ENCODE peak calls at places on chromosomes 4 and X, in four cellular contexts. E is astrocyte of the cerebellum, B is B cell, M is brain microvascular endothelial cell. A is an unnamed sample.

GRCh38 chrX:39642071-39642470 is 455.7 kb downstream of the BCOR start:
- DNase-seq in B (no peak), E (no peak), M (no peak), A (no peak)

GRCh38 chr4:100356172-100356571 is 161.7 kb downstream of the EMCN start:
- DNase-seq in M (no peak), E (no peak), B (no peak), A (no peak)

GRCh38 chr4:107893171-107894137 is 37.9 kb upstream of the CYP2U1 start:
- DNase-seq in E (no peak), M (no peak), B (no peak), A (no peak)

GRCh38 chr4:186715077-186715476 is 8.6 kb downstream of the FAT1 start:
- DNase-seq in E (peak), B (no peak), M (no peak), A (no peak)

GRCh38 chrX:134544614-134545255 is 84.8 kb downstream of the HPRT1 start:
- DNase-seq in B (no peak), E (no peak), M (no peak), A (no peak)

GRCh38 chr4:61520688-61521160 is 320.6 kb downstream of the ADGRL3 start:
- DNase-seq in M (peak), B (no peak), E (peak), A (no peak)

GRCh38 chr4:159413252-159413941 is 310.5 kb downstream of the RAPGEF2 start:
- DNase-seq in B (no peak), M (no peak), E (no peak), A (no peak)

GRCh38 chr4:79576480-79576803 is 168.4 kb upstream of the GK2 start:
- DNase-seq in E (peak), B (peak), M (peak), A (no peak)

GRCh38 chr4:3176625-3177229 is 72.2 kb upstream of the MSANTD1 start:
- DNase-seq in M (no peak), B (no peak), E (no peak), A (no peak)

GRCh38 chr4:105923507-105924238 is 28.4 kb downstream of the NPNT start:
- DNase-seq in E (no peak), B (no peak), M (peak), A (no peak)

GRCh38 chr4:155666701-155667537 is at the start of gene GUCY1A1:
- DNase-seq in M (no peak), E (no peak), B (peak), A (peak)
- TF ChIP-seq CTCF in M (no peak), E (no peak), B (no peak), A (no peak)

DNA sequence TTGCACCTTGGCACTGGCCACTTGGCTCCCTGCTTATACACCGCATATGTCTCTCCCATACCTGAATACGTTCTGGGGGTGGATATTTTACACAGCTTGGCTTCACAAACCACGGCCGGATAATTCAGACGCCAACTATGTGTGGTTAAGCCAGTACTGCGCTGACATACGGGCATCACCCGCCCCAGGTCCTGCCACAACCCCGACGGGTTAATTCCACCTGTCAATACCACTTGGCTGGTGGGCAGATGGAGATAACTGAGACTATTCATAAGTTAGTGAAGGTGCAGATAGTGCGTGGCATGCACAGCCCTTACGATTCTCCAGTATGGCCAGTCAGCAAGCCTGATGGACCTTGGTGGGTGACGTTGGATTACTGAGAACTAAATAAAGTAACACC is 696.3 kb upstream of the AGA start:
- DNase-seq in B (no peak), E (no peak), M (no peak), A (no peak)
- TF ChIP-seq CTCF in B (no peak), E (no peak), M (no peak), A (no peak)

DNA sequence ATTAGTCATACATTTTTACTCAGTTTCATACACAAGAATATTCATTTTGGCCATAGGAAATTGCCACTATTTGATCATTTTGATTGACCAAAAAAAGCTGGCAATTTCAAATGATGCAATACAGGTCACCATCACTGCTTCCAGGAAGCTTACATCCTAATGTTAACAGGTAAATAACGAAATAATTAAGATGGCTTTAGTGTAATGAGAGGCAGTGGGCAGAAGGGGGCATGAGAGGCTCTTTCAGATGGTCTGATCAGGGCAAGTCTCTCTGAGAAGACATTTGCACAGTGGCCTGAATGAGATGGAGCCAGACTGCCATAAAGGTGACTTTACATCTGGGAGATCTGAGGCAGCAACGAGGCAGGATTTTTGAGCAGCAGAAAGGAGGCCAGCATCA is 170.7 kb downstream of the SLIT2 start:
- DNase-seq in E (peak), M (peak), B (peak), A (peak)
- TF ChIP-seq CTCF in E (peak), M (peak), B (peak), A (peak)

GRCh38 chr4:138063581-138063980 is 178.6 kb downstream of the SLC7A11 start:
- DNase-seq in M (no peak), E (no peak), B (no peak), A (no peak)

GRCh38 chr4:138062929-138063328 is 179.2 kb downstream of the SLC7A11 start:
- DNase-seq in B (no peak), M (peak), E (no peak), A (no peak)
- TF ChIP-seq CTCF in B (no peak), M (peak), E (peak), A (no peak)

GRCh38 chrX:142068365-142068764 is 136.7 kb downstream of the MAGEC2 start:
- DNase-seq in B (no peak), E (no peak), M (no peak), A (no peak)
- TF ChIP-seq CTCF in B (no peak), E (no peak), M (no peak), A (no peak)

DNA sequence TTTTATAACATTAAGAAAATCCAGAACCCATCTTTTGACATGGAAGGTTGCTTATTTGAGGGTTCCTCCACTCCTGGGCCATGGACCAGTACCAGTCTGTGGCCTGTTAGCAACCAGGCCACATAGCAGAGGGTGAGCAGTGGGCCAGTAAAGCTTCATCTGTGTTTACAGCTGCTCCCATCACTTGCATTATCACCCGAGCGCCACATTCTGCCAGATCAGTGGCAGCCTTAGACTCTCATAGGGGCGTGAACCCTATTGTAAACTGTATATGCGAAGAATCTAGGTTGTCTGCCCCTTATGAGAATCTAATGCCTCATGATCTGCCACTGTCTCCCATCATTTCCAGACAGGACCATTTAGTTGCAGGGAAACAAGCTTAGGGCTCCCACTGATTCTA is 58.6 kb downstream of the NDST4 start:
- DNase-seq in M (no peak), E (no peak), B (no peak), A (no peak)
- TF ChIP-seq CTCF in M (peak), E (peak), B (no peak), A (no peak)

DNA sequence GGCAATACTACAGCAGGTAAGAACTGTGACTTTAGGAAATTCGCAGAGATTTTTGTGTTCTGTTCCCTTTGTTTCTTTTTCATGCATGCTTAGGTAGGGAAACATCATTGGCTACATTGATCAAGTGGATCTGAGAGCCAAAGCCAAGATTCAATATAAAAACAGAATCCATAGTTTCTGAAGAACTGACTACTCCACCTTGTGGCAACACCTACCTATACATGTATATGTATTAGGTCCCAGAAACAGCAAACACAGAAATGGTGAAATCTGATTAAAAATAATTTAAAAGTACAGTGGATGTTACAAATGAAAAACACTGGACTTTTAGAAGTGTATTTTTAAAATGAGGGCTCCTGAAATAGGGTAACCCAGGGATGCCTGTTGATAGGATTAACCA is 322.6 kb upstream of the MAOA start:
- DNase-seq in E (no peak), M (no peak), B (no peak), A (no peak)
- TF ChIP-seq CTCF in E (no peak), M (no peak), B (no peak), A (no peak)

A was measured in GM10248.